ENCODE peak calls at places on chromosomes 5 and 9, in ten cellular contexts. J, A, M, W, P, U, X, F, Z and C are unnamed samples.

GRCh38 chr5:158313027-158313738 is 454.2 kb upstream of the CLINT1 start:
- DNase-seq in J (no peak), A (no peak), M (no peak), W (no peak), P (no peak), U (no peak), X (peak), F (peak), Z (no peak), C (no peak)

GRCh38 chr9:104866186-104866585 is 61.8 kb downstream of the ABCA1 start:
- DNase-seq in J (no peak), A (no peak), M (no peak), W (no peak), P (no peak), U (no peak), X (no peak), F (peak), Z (no peak), C (no peak)

GRCh38 chr9:16112116-16112515 is 559.3 kb downstream of the CCDC171 start:
- DNase-seq in J (no peak), A (no peak), M (no peak), W (no peak), P (no peak), U (no peak), X (peak), F (no peak), Z (no peak), C (no peak)

GRCh38 chr5:61641748-61642565 is 309.9 kb downstream of the ZSWIM6 start:
- DNase-seq in J (no peak), A (no peak), M (no peak), W (no peak), P (no peak), U (no peak), X (no peak), F (no peak), Z (no peak), C (no peak)

GRCh38 chr9:136761545-136761981 is 2.8 kb downstream of the LCN15 start:
- DNase-seq in J (no peak), A (no peak), M (no peak), W (no peak), P (no peak), U (no peak), X (no peak), F (no peak), Z (no peak), C (no peak)

GRCh38 chr5:168647083-168647482 is 67.9 kb upstream of the PANK3 start:
- DNase-seq in J (no peak), A (no peak), M (no peak), W (no peak), P (no peak), U (no peak), X (no peak), F (peak), Z (no peak), C (no peak)

GRCh38 chr5:90503596-90503995 is 25.8 kb downstream of the LYSMD3 start:
- DNase-seq in J (no peak), A (no peak), M (no peak), W (no peak), P (no peak), U (no peak), X (no peak), F (peak), Z (no peak), C (no peak)

GRCh38 chr9:1939926-1940368 is 75.2 kb upstream of the SMARCA2 start:
- DNase-seq in J (no peak), A (no peak), M (no peak), W (peak), P (peak), U (peak), X (peak), F (no peak), Z (no peak), C (no peak)

GRCh38 chr5:179530069-179530998 is 20.0 kb upstream of the RUFY1 start:
- DNase-seq in J (peak), A (peak), M (no peak), W (peak), P (no peak), U (no peak), X (peak), F (peak), Z (peak), C (no peak)

GRCh38 chr5:135582099-135582781 is 3.4 kb upstream of the CXCL14 start:
- DNase-seq in J (no peak), A (no peak), M (no peak), W (no peak), P (no peak), U (no peak), X (no peak), F (no peak), Z (no peak), C (no peak)

GRCh38 chr9:20640331-20641187 is 18.3 kb upstream of the MLLT3 start:
- DNase-seq in J (peak), A (peak), M (no peak), W (peak), P (no peak), U (no peak), X (no peak), F (peak), Z (no peak), C (no peak)

GRCh38 chr5:42689391-42689790 is 67.2 kb upstream of the CCDC152 start:
- DNase-seq in J (no peak), A (no peak), M (no peak), W (no peak), P (no peak), U (no peak), X (no peak), F (no peak), Z (no peak), C (no peak)

GRCh38 chr9:135976944-135977343 is 15.8 kb upstream of the UBAC1 start:
- DNase-seq in J (no peak), A (no peak), M (no peak), W (no peak), P (no peak), U (no peak), X (no peak), F (no peak), Z (no peak), C (no peak)

GRCh38 chr5:107670927-107671741 is at the start of gene EFNA5:
- DNase-seq in J (peak), A (peak), M (no peak), W (peak), P (peak), U (no peak), X (peak), F (peak), Z (peak), C (peak)

GRCh38 chr9:107314763-107315162 is 31.7 kb downstream of the RAD23B start:
- DNase-seq in J (no peak), A (no peak), M (no peak), W (no peak), P (no peak), U (no peak), X (no peak), F (no peak), Z (no peak), C (no peak)

GRCh38 chr9:347667-348292 is 133.1 kb downstream of the DOCK8 start:
- DNase-seq in J (no peak), A (no peak), M (no peak), W (no peak), P (peak), U (no peak), X (peak), F (peak), Z (no peak), C (no peak)

GRCh38 chr9:70597886-70598285 is 183.4 kb upstream of the KLF9 start:
- DNase-seq in J (no peak), A (no peak), M (no peak), W (no peak), P (no peak), U (no peak), X (no peak), F (no peak), Z (no peak), C (no peak)

GRCh38 chr5:1799110-1799601 is 481 bp downstream of the MRPL36 start:
- DNase-seq in J (no peak), A (no peak), M (no peak), W (no peak), P (no peak), U (peak), X (peak), F (peak), Z (no peak), C (no peak)

GRCh38 chr9:123335227-123335985 is 20.6 kb upstream of the CRB2 start:
- DNase-seq in J (no peak), A (no peak), M (no peak), W (no peak), P (no peak), U (no peak), X (peak), F (peak), Z (peak), C (no peak)

GRCh38 chr9:130835441-130836298 is 616 bp downstream of the ABL1 start:
- DNase-seq in J (peak), A (peak), M (no peak), W (peak), P (no peak), U (peak), X (peak), F (peak), Z (peak), C (no peak)

GRCh38 chr5:152288499-152288898 is 116.6 kb downstream of the NMUR2 start:
- DNase-seq in J (peak), A (no peak), M (no peak), W (no peak), P (no peak), U (no peak), X (no peak), F (no peak), Z (no peak), C (peak)

GRCh38 chr9:129333961-129334743 is 156.1 kb upstream of the IER5L start:
- DNase-seq in J (peak), A (peak), M (peak), W (peak), P (peak), U (peak), X (peak), F (peak), Z (peak), C (peak)

GRCh38 chr5:137186759-137187461 is 312.2 kb downstream of the SPOCK1 start:
- DNase-seq in J (no peak), A (no peak), M (peak), W (no peak), P (no peak), U (no peak), X (no peak), F (peak), Z (no peak), C (no peak)

GRCh38 chr9:96344458-96345180 is 38.9 kb downstream of the SLC35D2 start:
- DNase-seq in J (peak), A (no peak), M (peak), W (no peak), P (peak), U (no peak), X (peak), F (peak), Z (no peak), C (peak)

GRCh38 chr5:149416977-149417713 is 38.1 kb upstream of the IL17B start:
- DNase-seq in J (no peak), A (no peak), M (no peak), W (no peak), P (no peak), U (no peak), X (no peak), F (peak), Z (no peak), C (peak)

GRCh38 chr9:16661816-16662215 is 208.7 kb downstream of the BNC2 start:
- DNase-seq in J (no peak), A (no peak), M (no peak), W (no peak), P (no peak), U (no peak), X (no peak), F (no peak), Z (no peak), C (no peak)

GRCh38 chr9:134010774-134011173 is 14.5 kb upstream of the BRD3OS start:
- DNase-seq in J (no peak), A (peak), M (no peak), W (peak), P (no peak), U (no peak), X (no peak), F (peak), Z (no peak), C (no peak)

GRCh38 chr5:14373685-14374084 is 207.9 kb upstream of the OTULINL start:
- DNase-seq in J (no peak), A (no peak), M (no peak), W (no peak), P (no peak), U (no peak), X (no peak), F (no peak), Z (no peak), C (no peak)

GRCh38 chr9:134455951-134456739 is 129.9 kb downstream of the RXRA start:
- DNase-seq in J (peak), A (peak), M (peak), W (peak), P (peak), U (peak), X (no peak), F (peak), Z (peak), C (peak)

GRCh38 chr9:94445846-94446245 is 109.0 kb upstream of the PCAT7 start:
- DNase-seq in J (no peak), A (no peak), M (no peak), W (no peak), P (no peak), U (no peak), X (no peak), F (no peak), Z (no peak), C (no peak)

GRCh38 chr9:121895836-121896544 is 197.1 kb downstream of the TTLL11 start:
- DNase-seq in J (peak), A (no peak), M (no peak), W (peak), P (no peak), U (no peak), X (peak), F (peak), Z (no peak), C (no peak)

GRCh38 chr5:160357861-160358411 is 12.5 kb downstream of the C1QTNF2 start:
- DNase-seq in J (peak), A (no peak), M (no peak), W (no peak), P (no peak), U (no peak), X (no peak), F (no peak), Z (no peak), C (peak)
- H3K4me3 ChIP-seq in J (peak), A (no peak), M (no peak), W (no peak), P (no peak), U (no peak), X (no peak), F (no peak), Z (peak), C (peak)

DNA sequence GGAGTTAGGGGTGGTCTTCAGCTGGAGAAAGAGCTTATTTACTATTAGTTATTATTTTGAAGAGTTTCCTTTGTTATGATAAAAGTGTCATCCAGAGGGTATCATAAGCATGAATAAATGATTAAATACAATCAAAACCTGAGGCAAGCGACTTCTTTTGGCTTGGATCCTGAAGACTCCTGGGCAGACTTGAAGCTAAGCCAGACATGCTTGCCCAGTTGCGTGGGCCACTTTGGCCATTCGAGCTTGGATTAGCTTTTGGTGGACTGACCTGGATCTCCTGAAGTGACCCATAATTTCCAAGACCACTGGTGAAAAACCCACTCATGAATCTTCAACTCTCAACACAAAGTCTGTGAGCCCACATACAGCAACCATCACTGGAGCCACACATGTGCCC is 335.8 kb downstream of the NR2F1-AS1 start:
- DNase-seq in J (no peak), A (no peak), M (no peak), W (no peak), P (no peak), U (no peak), X (no peak), F (no peak), Z (no peak), C (no peak)
- H3K27ac ChIP-seq in J (no peak), A (peak), M (peak), W (peak), P (peak), U (no peak), X (no peak), F (no peak), Z (peak), C (no peak)

GRCh38 chr9:36191290-36191645 is 547 bp downstream of the CLTA start:
- DNase-seq in J (peak), A (peak), M (no peak), W (peak), P (no peak), U (peak), X (peak), F (no peak), Z (peak), C (no peak)

GRCh38 chr9:36192196-36192595 is 1.5 kb downstream of the CLTA start:
- DNase-seq in J (no peak), A (no peak), M (no peak), W (no peak), P (no peak), U (no peak), X (peak), F (no peak), Z (no peak), C (no peak)

GRCh38 chr9:36193049-36193448 is 2.3 kb downstream of the CLTA start:
- DNase-seq in J (no peak), A (no peak), M (no peak), W (no peak), P (no peak), U (no peak), X (no peak), F (no peak), Z (no peak), C (no peak)

GRCh38 chr9:36191696-36192095 is 975 bp downstream of the CLTA start:
- DNase-seq in J (no peak), A (no peak), M (no peak), W (no peak), P (no peak), U (no peak), X (no peak), F (no peak), Z (no peak), C (no peak)

GRCh38 chr9:36194326-36195000 is 3.7 kb downstream of the CLTA start:
- DNase-seq in J (no peak), A (no peak), M (no peak), W (no peak), P (no peak), U (no peak), X (no peak), F (no peak), Z (no peak), C (no peak)
- TF ChIP-seq CTCF in J (no peak), A (no peak), M (no peak), W (no peak), P (no peak), U (no peak), X (no peak), F (no peak), Z (no peak), C (no peak)

GRCh38 chr9:132404228-132404881 is 2.3 kb downstream of the TTF1 start:
- DNase-seq in J (no peak), A (no peak), M (no peak), W (no peak), P (no peak), U (peak), X (no peak), F (peak), Z (no peak), C (no peak)
- H3K4me3 ChIP-seq in J (no peak), A (no peak), M (no peak), W (no peak), P (no peak), U (no peak), X (no peak), F (no peak), Z (no peak), C (no peak)